ENCODE peak calls at places on chromosome 11, in six cellular contexts. T is activated naive CD8-positive, alpha-beta T cell treated with anti-CD3 and anti-CD28 coated beads, Interleukin-2, amount 50 U/mL, for 24 hours; K is activated CD8-positive, alpha-beta memory T cell treated with anti-CD3 and anti-CD28 coated beads, Interleukin-2, amount 50 U/mL, for 4 hours; C is mesenchymal stem cell; O is omental fat pad; B is nephron progenitor cell. L is an unnamed sample.

GRCh38 chr11:58285483-58286040 is 17.5 kb upstream of the OR10W1 start:
- DNase-seq in K (no peak), O (no peak), C (no peak), T (no peak), B (no peak), L (no peak)

GRCh38 chr11:94636388-94636787 is 69.2 kb downstream of the PIWIL4 start:
- DNase-seq in B (no peak), C (no peak), T (no peak), O (no peak), K (no peak), L (no peak)

GRCh38 chr11:10302294-10302743 is 2.6 kb upstream of the ADM start:
- DNase-seq in B (no peak), T (no peak), K (no peak), C (peak), O (no peak), L (no peak)

GRCh38 chr11:72426758-72427157 is 7.6 kb downstream of the CLPB start:
- DNase-seq in B (no peak), C (no peak), T (no peak), O (no peak), K (no peak), L (no peak)

GRCh38 chr11:27926981-27927481 is 180.9 kb downstream of the KIF18A start:
- DNase-seq in O (no peak), C (peak), T (no peak), K (no peak), B (no peak), L (no peak)

GRCh38 chr11:94305146-94305545 is 766 bp downstream of the IZUMO1R start:
- DNase-seq in O (no peak), T (no peak), K (no peak), C (no peak), B (no peak), L (no peak)

GRCh38 chr11:3169235-3169951 is 4.3 kb upstream of the OSBPL5 start:
- DNase-seq in C (peak), B (no peak), T (peak), K (peak), O (no peak), L (peak)

GRCh38 chr11:46492540-46492939 is 101.0 kb upstream of the CHRM4 start:
- DNase-seq in T (no peak), B (no peak), O (no peak), K (no peak), C (peak), L (peak)

GRCh38 chr11:121894581-121894980 is 221.4 kb downstream of the BLID start:
- DNase-seq in B (no peak), C (peak), T (no peak), O (no peak), K (no peak), L (no peak)

GRCh38 chr11:67607507-67607906 is 771 bp downstream of the NDUFV1 start:
- DNase-seq in T (no peak), K (no peak), O (no peak), C (no peak), B (no peak), L (no peak)

GRCh38 chr11:295351-296205 is 3.7 kb downstream of the IFITM5 start:
- DNase-seq in C (no peak), B (no peak), K (peak), O (no peak), T (no peak), L (no peak)

GRCh38 chr11:129090056-129090455 is 102.1 kb downstream of the ARHGAP32 start:
- DNase-seq in T (no peak), C (no peak), O (no peak), K (no peak), B (no peak), L (no peak)

GRCh38 chr11:65204646-65205601 is 23.2 kb downstream of the CAPN1 start:
- DNase-seq in O (no peak), C (peak), B (peak), T (peak), K (peak), L (peak)

GRCh38 chr11:2777396-2777795 is 77.6 kb upstream of the KCNQ1OT1 start:
- DNase-seq in T (no peak), K (no peak), B (no peak), C (peak), O (no peak), L (no peak)

GRCh38 chr11:112597290-112597689 is 336.6 kb upstream of the PLET1 start:
- DNase-seq in T (no peak), C (no peak), K (no peak), B (no peak), O (no peak), L (no peak)

GRCh38 chr11:12201016-12201985 is 90.9 kb downstream of the MICAL2 start:
- DNase-seq in O (no peak), K (no peak), B (no peak), T (no peak), C (peak), L (peak)

GRCh38 chr11:131581006-131581405 is 210.6 kb downstream of the NTM start:
- DNase-seq in O (no peak), C (no peak), K (no peak), B (no peak), T (no peak), L (no peak)

GRCh38 chr11:72067676-72068075 is 12.7 kb downstream of the NUMA1 start:
- DNase-seq in T (no peak), C (no peak), K (no peak), O (no peak), B (no peak), L (no peak)

GRCh38 chr11:10505278-10506012 is 35.5 kb downstream of the RNF141 start:
- DNase-seq in C (no peak), B (no peak), K (no peak), T (no peak), O (no peak), L (peak)

GRCh38 chr11:55826919-55827318 is at the start of gene OR5L2:
- DNase-seq in O (no peak), B (no peak), C (no peak), K (no peak), T (no peak), L (no peak)

GRCh38 chr11:13896175-13896989 is 66.1 kb upstream of the SPON1 start:
- DNase-seq in C (no peak), T (no peak), B (no peak), O (no peak), K (no peak), L (no peak)

GRCh38 chr11:114317738-114318137 is 21.5 kb downstream of the NNMT start:
- DNase-seq in T (no peak), O (no peak), K (peak), B (peak), C (peak), L (peak)

GRCh38 chr11:104531894-104532293 is 366.4 kb downstream of the CASP12 start:
- DNase-seq in B (no peak), T (no peak), O (no peak), C (no peak), K (no peak), L (no peak)

GRCh38 chr11:15931497-15931896 is 424.8 kb downstream of the SOX6 start:
- DNase-seq in T (no peak), K (no peak), O (no peak), B (no peak), C (no peak), L (no peak)

GRCh38 chr11:75051043-75051442 is 45.6 kb downstream of the OR2AT4 start:
- DNase-seq in K (no peak), T (no peak), C (no peak), B (no peak), O (no peak), L (no peak)

GRCh38 chr11:34044664-34045485 is 6.7 kb upstream of the CAPRIN1 start:
- DNase-seq in T (peak), C (peak), O (no peak), K (no peak), B (no peak), L (peak)

GRCh38 chr11:80118071-80118470 is 677.2 kb upstream of the TENM4 start:
- DNase-seq in K (no peak), C (no peak), O (no peak), T (no peak), B (no peak), L (no peak)

GRCh38 chr11:65591939-65592814 is 3.4 kb downstream of the KCNK7 start:
- DNase-seq in K (no peak), B (peak), O (no peak), C (peak), T (no peak), L (peak)

GRCh38 chr11:72736452-72737069 is 15.6 kb downstream of the ARAP1 start:
- DNase-seq in B (no peak), T (peak), C (peak), K (peak), O (no peak), L (peak)

GRCh38 chr11:35344990-35345655 is 74.2 kb downstream of the SLC1A2 start:
- DNase-seq in K (no peak), O (no peak), B (no peak), C (no peak), T (no peak), L (no peak)

GRCh38 chr11:103234974-103235373 is 125.7 kb downstream of the DYNC2H1 start:
- DNase-seq in B (no peak), T (no peak), K (no peak), C (peak), O (no peak), L (no peak)

GRCh38 chr11:2862950-2863618 is 22.5 kb downstream of the CDKN1C start:
- DNase-seq in T (peak), O (no peak), K (no peak), C (peak), B (no peak), L (no peak)

GRCh38 chr11:34514050-34514449 is 456 bp upstream of the ELF5 start:
- DNase-seq in K (no peak), B (no peak), C (no peak), O (no peak), T (no peak), L (no peak)

GRCh38 chr11:111001986-111002616 is 243.4 kb upstream of the POU2AF2 start:
- DNase-seq in C (peak), B (no peak), T (no peak), K (no peak), O (no peak), L (peak)

GRCh38 chr11:128424867-128425285 is 162.5 kb downstream of the ETS1 start:
- DNase-seq in C (peak), K (no peak), T (no peak), O (no peak), B (peak), L (no peak)

GRCh38 chr11:27938011-27938410 is 169.9 kb downstream of the KIF18A start:
- DNase-seq in O (no peak), C (no peak), K (no peak), B (no peak), T (no peak), L (no peak)

GRCh38 chr11:76212086-76213035 is 6.1 kb upstream of the WNT11 start:
- DNase-seq in O (no peak), K (no peak), T (no peak), C (no peak), B (no peak), L (no peak)

L was measured in endothelial cell of umbilical vein.